ENCODE peak calls at places on chromosome 5, in seven cellular contexts. O, K, J, P, C, S and H are unnamed samples.

GRCh38 chr5:59099270-59099994 is 516.6 kb downstream of the RAB3C start:
- DNase-seq in S (no peak), K (peak), P (peak), C (peak), O (no peak), J (peak), H (no peak)

GRCh38 chr5:98902733-98903132 is 26.1 kb downstream of the CHD1 start:
- DNase-seq in S (no peak), P (no peak), O (no peak), J (peak), K (no peak), C (peak), H (no peak)

GRCh38 chr5:83444445-83444844 is 27.1 kb upstream of the VCAN start:
- DNase-seq in P (no peak), C (no peak), O (no peak), K (no peak), S (no peak), J (no peak), H (no peak)

GRCh38 chr5:151319334-151319733 is 15.8 kb upstream of the SLC36A3 start:
- DNase-seq in S (no peak), J (peak), K (no peak), C (peak), P (no peak), O (no peak), H (no peak)

GRCh38 chr5:127934791-127935256 is 148.7 kb upstream of the SLC12A2 start:
- DNase-seq in J (peak), S (peak), P (peak), K (peak), C (peak), O (no peak), H (peak)

GRCh38 chr5:61784337-61784736 is 452.3 kb downstream of the ZSWIM6 start:
- DNase-seq in J (no peak), P (no peak), O (no peak), C (no peak), K (no peak), S (no peak), H (no peak)

GRCh38 chr5:115271295-115272060 is 8.8 kb upstream of the PGGT1B start:
- DNase-seq in O (no peak), P (no peak), S (no peak), K (no peak), C (no peak), J (no peak), H (no peak)

GRCh38 chr5:40983781-40984180 is 74.5 kb downstream of the C7 start:
- DNase-seq in K (no peak), J (no peak), P (no peak), C (peak), O (no peak), S (no peak), H (no peak)

GRCh38 chr5:154165886-154166285 is 24.6 kb upstream of the GALNT10 start:
- DNase-seq in O (no peak), P (no peak), K (no peak), J (no peak), S (no peak), C (no peak), H (peak)

GRCh38 chr5:40480392-40480791 is 199.3 kb upstream of the PTGER4 start:
- DNase-seq in K (no peak), S (no peak), C (no peak), J (no peak), P (no peak), O (no peak), H (no peak)

GRCh38 chr5:83109380-83109779 is 32.0 kb downstream of the XRCC4 start:
- DNase-seq in C (no peak), S (no peak), K (no peak), P (no peak), J (no peak), O (no peak), H (no peak)

GRCh38 chr5:139523635-139524445 is 37.3 kb upstream of the UBE2D2 start:
- DNase-seq in O (no peak), J (no peak), S (peak), K (no peak), P (no peak), C (no peak), H (peak)

GRCh38 chr5:166758151-166758550 is 1533.3 kb upstream of the WWC1 start:
- DNase-seq in P (no peak), K (peak), O (no peak), S (no peak), J (no peak), C (peak), H (no peak)

GRCh38 chr5:179794575-179794974 is 789 bp downstream of the LTC4S start:
- DNase-seq in K (no peak), O (no peak), C (no peak), S (no peak), J (no peak), P (no peak), H (no peak)

GRCh38 chr5:160341309-160341874 is 29.0 kb upstream of the CCNJL start:
- DNase-seq in S (no peak), C (no peak), K (no peak), O (no peak), P (no peak), J (peak), H (no peak)

GRCh38 chr5:112109331-112109993 is 309.6 kb downstream of the EPB41L4A start:
- DNase-seq in K (no peak), S (peak), P (no peak), J (peak), C (peak), O (peak), H (peak)

GRCh38 chr5:133786432-133786831 is 174.1 kb upstream of the FSTL4 start:
- DNase-seq in P (no peak), O (no peak), S (no peak), C (no peak), K (no peak), J (no peak), H (peak)

GRCh38 chr5:38257236-38258036 is 923 bp upstream of the EGFLAM start:
- DNase-seq in K (no peak), J (no peak), O (no peak), P (no peak), C (no peak), S (no peak), H (peak)

GRCh38 chr5:38258319-38259061 is at the start of gene EGFLAM:
- DNase-seq in P (peak), K (peak), O (peak), S (no peak), J (no peak), C (peak), H (peak)

GRCh38 chr5:38258037-38258318 is 381 bp upstream of the EGFLAM start:
- DNase-seq in S (no peak), P (no peak), J (no peak), O (no peak), C (no peak), K (no peak), H (no peak)

GRCh38 chr5:38263983-38264382 is 5.6 kb downstream of the EGFLAM start:
- DNase-seq in P (no peak), K (no peak), O (no peak), J (no peak), S (no peak), C (no peak), H (no peak)

DNA sequence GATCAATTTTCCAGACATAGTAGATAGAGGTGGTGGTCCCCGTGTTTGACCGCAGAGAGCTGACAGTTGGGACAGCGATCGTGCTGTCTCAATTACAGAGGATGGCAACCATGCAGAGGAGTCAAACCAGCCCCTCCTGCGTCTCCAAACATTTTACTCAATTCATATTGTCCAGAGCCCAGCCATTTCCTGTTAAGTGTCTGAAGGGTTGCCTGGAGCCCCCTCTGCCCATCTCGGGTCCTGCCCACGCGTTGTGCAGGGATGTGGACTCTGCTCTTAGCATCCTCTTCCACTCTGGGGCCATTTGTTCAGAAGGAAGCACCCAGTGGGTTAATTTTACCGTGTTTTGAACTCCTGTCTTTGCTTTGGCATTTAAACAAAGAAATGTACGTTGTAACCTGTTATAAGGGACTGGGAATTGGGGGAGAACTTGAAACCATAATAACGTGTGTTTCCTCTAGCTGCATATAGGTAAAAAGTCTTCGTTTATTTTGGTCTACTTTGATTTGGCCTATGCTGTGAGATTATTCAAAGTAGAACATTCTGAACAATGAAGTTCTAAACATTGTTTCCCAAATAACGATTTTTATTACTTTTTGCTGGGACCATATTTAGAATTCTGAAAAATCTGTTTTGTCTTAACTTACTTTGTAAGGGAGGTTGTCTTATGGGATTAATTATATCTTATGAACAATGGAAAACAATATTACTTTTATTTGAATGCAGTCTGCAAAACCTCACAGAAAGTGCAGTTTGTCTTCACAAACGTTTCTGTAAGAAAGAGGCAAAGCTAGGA is 901 bp downstream of the EGFLAM start:
- DNase-seq in K (no peak), C (no peak), P (no peak), S (no peak), J (no peak), O (no peak), H (no peak)
- H3K4me3 ChIP-seq in K (peak), C (peak), P (peak), S (peak), J (no peak), O (peak), H (peak)

DNA sequence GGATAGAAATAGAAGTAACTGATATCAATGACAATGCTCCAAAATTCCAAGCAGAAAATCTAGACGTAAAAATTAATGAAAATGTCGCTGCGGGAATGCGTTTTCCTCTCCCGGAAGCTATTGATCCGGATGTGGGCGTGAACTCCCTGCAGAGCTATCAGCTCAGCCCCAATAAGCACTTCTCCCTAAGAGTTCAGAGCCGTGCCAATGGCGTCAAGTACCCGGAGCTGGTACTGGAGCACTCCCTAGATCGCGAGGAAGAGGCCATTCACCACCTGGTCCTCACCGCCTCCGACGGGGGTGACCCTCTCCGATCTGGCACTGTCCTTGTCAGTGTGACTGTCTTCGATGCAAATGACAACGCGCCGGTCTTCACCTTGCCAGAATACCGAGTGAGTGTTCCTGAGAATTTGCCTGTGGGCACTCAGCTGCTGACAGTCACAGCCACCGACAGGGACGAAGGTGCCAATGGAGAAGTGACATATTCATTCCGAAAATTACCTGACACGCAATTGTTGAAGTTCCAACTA is 818 bp downstream of the PCDHGA10 start:
- DNase-seq in J (no peak), S (no peak), C (no peak), O (no peak), K (no peak), P (no peak), H (peak)
- H3K4me3 ChIP-seq in J (peak), S (peak), C (no peak), O (peak), K (no peak), P (no peak), H (peak)

GRCh38 chr5:119288364-119289047 is 67.3 kb upstream of the TNFAIP8 start:
- DNase-seq in J (peak), O (no peak), P (no peak), C (peak), S (no peak), K (peak), H (no peak)

GRCh38 chr5:119285070-119285916 is 70.5 kb upstream of the TNFAIP8 start:
- DNase-seq in J (peak), K (no peak), S (no peak), C (no peak), P (no peak), O (no peak), H (no peak)

GRCh38 chr5:119286516-119287488 is 69.0 kb upstream of the TNFAIP8 start:
- DNase-seq in P (no peak), J (no peak), O (no peak), S (no peak), C (no peak), K (no peak), H (no peak)

GRCh38 chr5:119289413-119289812 is 66.4 kb upstream of the TNFAIP8 start:
- DNase-seq in S (no peak), P (no peak), C (no peak), O (no peak), K (no peak), J (no peak), H (no peak)

GRCh38 chr5:119287547-119288073 is 68.2 kb upstream of the TNFAIP8 start:
- DNase-seq in O (no peak), S (no peak), J (peak), C (peak), K (no peak), P (no peak), H (no peak)
- H3K4me3 ChIP-seq in O (no peak), S (no peak), J (no peak), C (peak), K (no peak), P (peak), H (no peak)

GRCh38 chr5:170493028-170493820 is 10.6 kb upstream of the KCNIP1 start:
- DNase-seq in S (no peak), O (no peak), C (no peak), K (no peak), J (no peak), P (no peak), H (no peak)
- H3K4me3 ChIP-seq in S (no peak), O (no peak), C (no peak), K (no peak), J (no peak), P (no peak), H (no peak)

GRCh38 chr5:176658817-176659216 is 11.5 kb downstream of the TSPAN17 start:
- DNase-seq in O (no peak), P (no peak), C (no peak), S (no peak), J (peak), K (peak), H (no peak)

GRCh38 chr5:176656467-176656990 is 9.2 kb downstream of the TSPAN17 start:
- DNase-seq in C (no peak), S (no peak), P (no peak), O (no peak), K (no peak), J (no peak), H (peak)

GRCh38 chr5:176659860-176660461 is 12.7 kb downstream of the TSPAN17 start:
- DNase-seq in O (no peak), S (no peak), J (no peak), K (no peak), P (no peak), C (no peak), H (no peak)

GRCh38 chr5:176659440-176659839 is 12.2 kb downstream of the TSPAN17 start:
- DNase-seq in C (no peak), P (no peak), J (no peak), S (no peak), K (no peak), O (no peak), H (no peak)

GRCh38 chr5:176658007-176658599 is 10.8 kb downstream of the TSPAN17 start:
- DNase-seq in C (peak), J (peak), S (peak), O (peak), K (peak), P (peak), H (peak)
- H3K4me3 ChIP-seq in C (no peak), J (no peak), S (no peak), O (no peak), K (no peak), P (no peak), H (no peak)

GRCh38 chr5:34043099-34043876 is at the start of gene C1QTNF3:
- DNase-seq in K (no peak), S (no peak), J (peak), C (no peak), P (no peak), O (no peak), H (no peak)
- H3K4me3 ChIP-seq in K (no peak), S (no peak), J (no peak), C (no peak), P (no peak), O (no peak), H (no peak)

DNA sequence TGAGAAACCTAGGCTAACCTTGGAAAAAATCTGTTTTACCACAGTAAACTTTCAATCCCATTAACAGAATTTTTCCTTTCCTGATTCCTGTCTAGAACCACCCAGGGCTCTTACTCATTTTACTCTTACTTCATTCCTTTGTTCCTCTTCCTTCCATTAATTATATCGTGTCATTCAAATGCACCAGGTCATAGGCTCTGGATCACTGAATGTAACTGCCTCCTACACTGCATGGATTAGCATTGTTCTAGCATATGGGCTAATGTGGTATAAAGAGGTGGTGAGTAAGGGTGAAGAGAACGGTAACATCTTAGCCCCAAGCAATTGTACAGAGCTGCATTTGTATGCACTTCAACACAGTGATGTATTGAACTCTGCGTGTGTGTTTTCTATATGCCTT is 49.5 kb upstream of the SPINK5 start:
- DNase-seq in O (no peak), K (no peak), J (peak), C (peak), S (no peak), P (no peak), H (no peak)
- H3K4me3 ChIP-seq in O (no peak), K (no peak), J (no peak), C (no peak), S (no peak), P (no peak), H (no peak)

GRCh38 chr5:1930880-1931589 is 48.3 kb upstream of the IRX4 start:
- DNase-seq in J (no peak), S (no peak), K (no peak), O (peak), C (peak), P (no peak), H (peak)
- H3K4me3 ChIP-seq in J (no peak), S (peak), K (no peak), O (peak), C (peak), P (no peak), H (peak)

GRCh38 chr5:159053216-159053615 is 46.5 kb downstream of the EBF1 start:
- DNase-seq in K (no peak), O (no peak), S (no peak), C (no peak), P (no peak), J (no peak), H (no peak)

GRCh38 chr5:159050408-159051091 is 49.2 kb downstream of the EBF1 start:
- DNase-seq in P (no peak), K (peak), S (no peak), J (peak), C (no peak), O (no peak), H (peak)

GRCh38 chr5:159053708-159054107 is 46.0 kb downstream of the EBF1 start:
- DNase-seq in C (no peak), K (no peak), P (no peak), J (no peak), S (no peak), O (no peak), H (no peak)

GRCh38 chr5:159051431-159052281 is 48.1 kb downstream of the EBF1 start:
- DNase-seq in K (peak), J (peak), S (no peak), P (no peak), C (no peak), O (peak), H (peak)

DNA sequence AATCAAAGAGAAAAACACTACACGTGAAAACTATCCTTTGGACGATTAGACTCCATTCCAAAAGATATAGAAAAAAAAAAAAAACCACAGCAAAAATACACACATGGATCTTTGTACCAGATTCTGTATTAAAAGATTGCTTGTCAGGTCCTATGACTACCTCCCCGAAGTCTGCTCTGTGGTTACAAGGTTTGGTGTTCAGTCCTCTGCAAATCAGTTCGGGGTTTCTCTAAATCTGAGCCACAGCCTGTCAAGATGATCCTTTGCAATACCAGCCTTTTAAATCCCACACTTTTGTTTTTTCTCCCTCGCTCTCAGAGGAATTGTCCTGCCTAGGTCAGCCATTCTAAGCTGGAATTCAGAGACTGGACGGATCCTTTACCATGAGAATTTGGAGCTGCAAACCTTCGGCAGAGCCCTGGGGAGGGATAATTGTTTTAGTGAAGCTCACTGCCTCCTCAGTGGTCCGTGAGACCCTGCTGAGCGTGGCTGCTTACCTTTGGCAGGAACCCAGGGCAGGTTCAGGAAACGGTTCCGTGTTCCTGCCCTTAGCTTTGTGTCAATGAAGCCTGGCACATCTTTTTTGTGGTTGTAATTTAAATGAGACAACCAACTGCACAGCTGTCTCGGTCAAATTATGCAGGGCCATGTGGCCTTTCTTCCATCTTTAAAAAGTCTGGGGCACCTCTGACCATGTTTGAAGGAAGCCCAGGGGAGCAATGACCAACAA is 47.3 kb downstream of the EBF1 start:
- DNase-seq in C (no peak), O (no peak), S (no peak), K (no peak), P (no peak), J (peak), H (peak)
- H3K4me3 ChIP-seq in C (no peak), O (no peak), S (no peak), K (no peak), P (no peak), J (peak), H (no peak)